ENCODE peak calls at places on chromosome 19, in seven cellular contexts. H is colonic mucosa, X is cardiac fibroblast, V is fibroblast of mammary gland, T is GM06990, L is epithelial cell of esophagus, R is AG10803. J is an unnamed sample.

GRCh38 chr19:54388001-54388802 is 23.5 kb upstream of the LAIR1 start:
- DNase-seq in H (peak), X (no peak), V (no peak), T (peak), L (no peak), R (no peak), J (peak)

GRCh38 chr19:49954933-49955332 is 6.0 kb downstream of the SIGLEC11 start:
- DNase-seq in H (no peak), X (no peak), V (no peak), T (no peak), L (no peak), R (no peak), J (no peak)

GRCh38 chr19:43290568-43291359 is 21.4 kb upstream of the PSG9 start:
- DNase-seq in H (no peak), X (peak), V (peak), T (no peak), L (no peak), R (no peak), J (no peak)

GRCh38 chr19:8397746-8398721 is 7.9 kb downstream of the RAB11B start:
- DNase-seq in H (no peak), X (no peak), V (no peak), T (no peak), L (no peak), R (no peak), J (peak)

GRCh38 chr19:4379383-4380253 is 20.7 kb downstream of the SH3GL1 start:
- DNase-seq in H (no peak), X (peak), V (peak), T (peak), L (peak), R (peak), J (no peak)

GRCh38 chr19:47152205-47152604 is 21.6 kb downstream of the SAE1 start:
- DNase-seq in H (no peak), X (no peak), V (no peak), T (no peak), L (no peak), R (no peak), J (no peak)

GRCh38 chr19:19217110-19217509 is 5.4 kb downstream of the NCAN start:
- DNase-seq in H (no peak), X (peak), V (peak), T (no peak), L (no peak), R (peak), J (no peak)

GRCh38 chr19:14139944-14140343 is 3.6 kb upstream of the ASF1B start:
- DNase-seq in H (no peak), X (peak), V (no peak), T (no peak), L (no peak), R (no peak), J (no peak)

GRCh38 chr19:14467816-14468215 is 7.3 kb downstream of the PTGER1 start:
- DNase-seq in H (no peak), X (no peak), V (no peak), T (no peak), L (peak), R (no peak), J (peak)

GRCh38 chr19:19315444-19315843 is 4.9 kb downstream of the SUGP1 start:
- DNase-seq in H (no peak), X (no peak), V (no peak), T (no peak), L (no peak), R (no peak), J (no peak)

GRCh38 chr19:16148443-16149045 is 5.1 kb downstream of the HSH2D start:
- DNase-seq in H (no peak), X (no peak), V (no peak), T (no peak), L (no peak), R (no peak), J (no peak)

GRCh38 chr19:38090561-38090960 is 133.5 kb downstream of the DPF1 start:
- DNase-seq in H (no peak), X (no peak), V (no peak), T (no peak), L (no peak), R (no peak), J (no peak)

GRCh38 chr19:5623397-5624153 is 692 bp downstream of the SAFB start:
- DNase-seq in H (peak), X (no peak), V (no peak), T (no peak), L (no peak), R (no peak), J (no peak)

GRCh38 chr19:47094557-47095517 is 18.7 kb downstream of the ZC3H4 start:
- DNase-seq in H (peak), X (no peak), V (no peak), T (peak), L (peak), R (no peak), J (peak)

GRCh38 chr19:49712397-49712859 is 21.5 kb downstream of the CPT1C start:
- DNase-seq in H (peak), X (peak), V (peak), T (peak), L (peak), R (peak), J (no peak)

GRCh38 chr19:55253842-55254624 is 4.8 kb downstream of the PPP6R1 start:
- DNase-seq in H (no peak), X (no peak), V (no peak), T (peak), L (no peak), R (no peak), J (peak)

GRCh38 chr19:56837892-56838679 is 2.4 kb downstream of the PEG3 start:
- DNase-seq in H (peak), X (peak), V (peak), T (no peak), L (no peak), R (no peak), J (peak)

GRCh38 chr19:49499030-49499670 is 2.9 kb downstream of the RPS11 start:
- DNase-seq in H (no peak), X (no peak), V (no peak), T (no peak), L (no peak), R (no peak), J (no peak)

GRCh38 chr19:5148794-5149190 is 179.9 kb downstream of the KDM4B start:
- DNase-seq in H (no peak), X (no peak), V (no peak), T (peak), L (no peak), R (no peak), J (no peak)

GRCh38 chr19:46861691-46862503 is 1.1 kb downstream of the ARHGAP35 start:
- DNase-seq in H (peak), X (peak), V (peak), T (peak), L (peak), R (no peak), J (no peak)

GRCh38 chr19:17420267-17420924 is 549 bp downstream of the MVB12A start:
- DNase-seq in H (peak), X (peak), V (no peak), T (no peak), L (peak), R (no peak), J (peak)

GRCh38 chr19:43462887-43463380 is 2.5 kb downstream of the LYPD3 start:
- DNase-seq in H (no peak), X (no peak), V (no peak), T (no peak), L (no peak), R (no peak), J (no peak)

GRCh38 chr19:51440846-51441409 is 17.3 kb downstream of the SIGLEC8 start:
- DNase-seq in H (no peak), X (no peak), V (peak), T (no peak), L (no peak), R (no peak), J (no peak)

GRCh38 chr19:32197896-32198882 is 147.2 kb upstream of the ZNF507 start:
- DNase-seq in H (no peak), X (no peak), V (no peak), T (no peak), L (no peak), R (no peak), J (no peak)

GRCh38 chr19:18848860-18849661 is 17.3 kb downstream of the UPF1 start:
- DNase-seq in H (peak), X (peak), V (peak), T (no peak), L (peak), R (peak), J (no peak)

GRCh38 chr19:39406656-39407393 is at the start of gene ZFP36:
- DNase-seq in H (peak), X (peak), V (peak), T (peak), L (peak), R (peak), J (peak)
- TF ChIP-seq CTCF in H (no peak), X (no peak), V (no peak), T (no peak), L (no peak), R (peak), J (peak)

DNA sequence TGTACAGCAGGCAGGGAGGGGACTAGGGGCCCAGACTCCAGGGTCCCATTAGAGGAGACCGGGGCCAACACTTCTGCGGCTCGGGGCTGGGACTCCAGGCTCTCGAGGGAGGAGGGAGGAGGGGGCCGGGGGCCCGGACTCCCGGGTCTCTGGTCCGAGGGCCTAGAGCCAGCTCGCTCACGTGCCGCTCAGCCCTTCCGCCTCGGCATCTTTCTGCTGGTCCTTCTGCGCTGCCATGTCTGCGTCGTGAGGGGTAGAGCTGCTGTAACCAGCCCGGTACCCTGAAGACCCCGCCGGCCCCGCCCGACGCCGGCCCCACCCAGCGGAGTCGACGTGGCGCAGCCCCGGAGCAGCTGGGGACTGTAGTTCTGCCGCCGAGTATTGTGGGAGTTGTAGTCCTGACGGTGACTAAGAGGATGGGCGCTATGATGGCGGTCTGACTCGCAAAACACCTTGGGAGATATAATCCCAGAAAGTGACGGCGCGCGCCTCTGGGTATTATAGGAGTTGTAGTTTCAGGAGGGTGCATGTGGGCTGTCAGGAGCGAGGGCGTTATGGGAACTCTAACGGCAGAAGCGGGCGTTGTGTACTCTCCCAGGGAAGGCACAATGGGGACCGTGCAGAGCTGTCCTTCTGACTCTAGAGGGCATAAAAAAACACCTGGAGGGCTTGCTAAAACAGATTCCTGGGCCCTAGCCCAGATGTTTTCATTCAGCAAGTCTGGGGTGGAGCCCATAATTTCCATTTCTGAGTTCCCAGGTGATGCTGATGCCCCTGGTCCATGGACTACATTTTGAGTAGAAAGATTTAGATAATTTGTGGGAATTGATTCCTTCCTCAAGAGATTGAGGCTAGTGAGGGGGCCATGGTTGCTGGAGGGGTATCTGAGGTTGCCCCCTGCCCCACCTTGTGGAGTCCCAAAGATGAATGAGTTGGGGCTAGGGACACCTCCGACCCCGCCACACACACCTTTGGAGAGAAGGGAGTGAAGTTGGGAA is at the start of gene RABAC1:
- DNase-seq in H (peak), X (peak), V (peak), T (peak), L (peak), R (peak), J (peak)
- TF ChIP-seq CTCF in H (no peak), X (peak), V (peak), T (peak), L (peak), R (peak), J (peak)

GRCh38 chr19:12450817-12451216 is 10.0 kb upstream of the ZNF443 start:
- DNase-seq in H (no peak), X (no peak), V (no peak), T (no peak), L (no peak), R (no peak), J (no peak)
- TF ChIP-seq CTCF in H (no peak), X (no peak), V (no peak), T (no peak), L (no peak), R (no peak), J (no peak)

GRCh38 chr19:45016388-45017314 is 15.4 kb downstream of the RELB start:
- DNase-seq in H (peak), X (peak), V (peak), T (peak), L (peak), R (peak), J (peak)
- TF ChIP-seq CTCF in H (peak), X (peak), V (peak), T (peak), L (peak), R (peak), J (peak)

GRCh38 chr19:11587973-11588631 is 9.2 kb upstream of the ZNF627 start:
- DNase-seq in H (no peak), X (no peak), V (no peak), T (no peak), L (no peak), R (no peak), J (no peak)
- TF ChIP-seq CTCF in H (no peak), X (no peak), V (no peak), T (no peak), L (no peak), R (no peak), J (no peak)

DNA sequence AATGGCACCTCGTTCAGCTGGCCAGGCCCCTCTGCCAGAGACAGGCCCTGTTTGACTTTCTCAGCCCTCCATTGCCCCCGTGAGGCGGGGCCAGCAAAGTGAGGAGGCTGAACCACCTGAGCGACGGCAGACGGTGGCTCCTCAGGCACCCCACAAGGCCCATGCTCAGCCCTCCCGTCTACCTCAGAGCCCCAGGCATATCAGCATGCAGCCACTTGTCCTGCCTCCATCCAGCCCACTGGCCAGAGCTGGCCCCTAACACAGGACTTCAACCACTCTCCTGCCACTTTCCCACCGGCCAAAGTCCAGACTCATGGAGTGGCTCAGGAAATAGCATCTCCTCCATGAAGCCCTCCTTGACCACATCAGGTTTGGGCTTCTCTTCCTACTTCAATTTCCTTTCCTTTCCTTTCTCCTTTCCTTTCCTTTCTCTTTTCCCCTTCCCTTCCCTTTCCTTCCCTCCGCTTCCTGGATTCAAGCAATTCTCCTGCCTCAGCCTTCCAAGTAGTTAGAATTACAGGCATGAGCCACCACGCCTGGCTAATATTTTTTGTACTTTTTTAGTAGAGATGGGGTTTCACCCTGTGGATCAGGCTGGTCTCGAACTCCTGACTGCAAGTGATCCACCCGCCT is 9.3 kb downstream of the SLC7A10 start:
- DNase-seq in H (no peak), X (no peak), V (no peak), T (no peak), L (no peak), R (no peak), J (no peak)
- TF ChIP-seq CTCF in H (no peak), X (no peak), V (no peak), T (peak), L (no peak), R (no peak), J (no peak)

DNA sequence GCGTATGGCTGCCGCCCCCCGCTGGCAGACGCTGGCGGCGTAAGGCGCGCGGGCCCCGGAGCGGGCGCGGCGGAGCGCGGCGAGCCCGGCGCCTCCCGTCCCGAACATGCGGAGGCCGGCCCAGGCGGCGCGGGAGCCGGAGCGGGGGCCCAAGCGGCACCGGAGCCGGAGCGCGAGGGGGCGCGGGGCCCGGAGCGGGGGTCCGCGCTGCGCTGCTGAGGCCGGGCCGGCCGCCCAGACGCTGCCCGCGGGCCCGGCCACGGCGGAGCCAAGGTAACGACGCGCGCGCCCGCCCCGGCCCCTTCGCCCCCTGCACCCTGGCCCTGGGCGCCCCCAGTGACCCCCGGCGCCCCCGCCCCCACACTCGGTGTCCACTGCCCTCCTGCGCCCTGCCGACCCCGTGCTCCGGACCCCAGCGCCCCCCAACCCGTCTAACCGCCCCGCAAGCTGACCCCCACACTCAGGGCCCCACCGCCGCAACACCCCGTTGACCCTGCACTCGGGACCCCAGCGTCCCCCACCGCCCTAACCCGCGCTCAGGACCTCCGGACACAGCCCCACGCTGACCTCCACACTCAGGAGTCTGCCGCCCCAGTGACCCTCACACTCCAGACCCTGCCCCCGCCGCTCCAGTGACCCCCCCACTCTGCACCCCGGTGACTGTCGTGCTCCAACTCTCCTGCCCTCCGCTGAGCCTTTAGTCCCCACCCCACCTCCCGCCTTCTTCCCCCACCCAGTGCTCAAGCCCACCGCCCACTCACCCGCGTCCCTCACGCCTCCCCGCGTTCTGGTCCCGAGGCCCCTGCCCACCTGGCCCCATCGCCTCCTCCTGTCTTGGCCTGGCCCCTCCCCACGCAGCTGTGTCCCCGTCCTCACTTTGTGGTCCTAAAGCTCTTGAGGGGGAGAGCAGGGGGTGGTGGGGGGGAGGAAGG is at the start of gene CSNK1G2:
- DNase-seq in H (no peak), X (no peak), V (no peak), T (no peak), L (no peak), R (no peak), J (no peak)
- TF ChIP-seq CTCF in H (no peak), X (no peak), V (no peak), T (no peak), L (no peak), R (no peak), J (peak)

DNA sequence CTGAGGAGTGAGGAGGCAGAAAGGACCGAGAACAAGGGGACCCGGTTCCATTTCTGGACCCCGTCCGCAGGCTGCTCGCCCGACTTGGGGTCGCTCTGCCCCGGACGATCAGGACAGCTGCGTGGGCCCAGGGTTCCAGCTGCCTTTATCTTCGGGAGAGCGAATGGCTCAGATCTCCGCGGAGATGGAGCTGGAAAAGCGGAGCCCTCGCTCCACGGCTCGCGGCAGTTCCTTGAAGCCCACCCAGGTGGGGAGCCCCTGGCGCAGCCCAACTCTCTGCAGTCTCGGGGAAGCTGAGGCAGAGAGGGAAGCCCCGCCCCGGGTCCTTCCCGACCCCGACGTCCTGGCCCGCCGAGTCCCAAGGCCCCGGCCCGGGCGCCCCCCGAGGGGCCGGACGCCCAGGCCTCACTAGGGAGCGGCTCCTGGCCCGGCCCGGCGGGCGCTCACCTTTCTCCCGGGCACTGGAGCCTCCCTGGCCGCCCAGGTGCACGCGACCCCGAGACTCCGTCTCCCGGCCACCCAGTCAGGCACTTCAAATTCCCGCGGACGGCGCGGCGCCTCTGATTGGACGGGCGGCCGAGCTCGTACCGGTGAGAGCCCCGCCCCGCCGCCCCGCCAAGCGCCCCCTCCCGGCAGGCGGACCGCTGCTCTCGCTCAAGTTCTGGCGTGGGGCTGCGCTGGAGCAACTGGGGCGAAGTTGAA is 485.7 kb downstream of the UQCRFS1 start:
- DNase-seq in H (no peak), X (peak), V (peak), T (peak), L (peak), R (no peak), J (no peak)
- TF ChIP-seq CTCF in H (no peak), X (peak), V (no peak), T (no peak), L (no peak), R (peak), J (no peak)

GRCh38 chr19:30664358-30665058 is 292.3 kb downstream of the ZNF536 start:
- DNase-seq in H (no peak), X (peak), V (peak), T (no peak), L (peak), R (peak), J (no peak)
- TF ChIP-seq CTCF in H (no peak), X (no peak), V (peak), T (peak), L (no peak), R (peak), J (no peak)

J was measured in GM13977.